ENCODE peak calls at places on chromosomes 16 and 17, in nine cellular contexts. One of them, this sample, is unnamed.

GRCh38 chr17:62109378-62109902 is 44.4 kb upstream of the MED13 start:
- DNase-seq in AG04450: peak
- DNase-seq in breast epithelium: no peak
- DNase-seq in MM.1S: peak
- DNase-seq in A549: peak
- DNase-seq in GM23338: peak
- DNase-seq in cardiac fibroblast: peak
- DNase-seq in fibroblast of the aortic adventitia: peak
- DNase-seq in cardiac muscle cell: peak
- DNase-seq in this sample: peak

GRCh38 chr17:36934759-36935630 is 2.3 kb upstream of the LHX1 start:
- DNase-seq in AG04450: no peak
- DNase-seq in breast epithelium: no peak
- DNase-seq in MM.1S: no peak
- DNase-seq in A549: peak
- DNase-seq in GM23338: peak
- DNase-seq in cardiac fibroblast: no peak
- DNase-seq in fibroblast of the aortic adventitia: no peak
- DNase-seq in cardiac muscle cell: peak
- DNase-seq in this sample: no peak

GRCh38 chr16:73521499-73521898 is 473.6 kb upstream of the ZFHX3 start:
- DNase-seq in AG04450: no peak
- DNase-seq in breast epithelium: no peak
- DNase-seq in MM.1S: no peak
- DNase-seq in A549: no peak
- DNase-seq in GM23338: no peak
- DNase-seq in cardiac fibroblast: no peak
- DNase-seq in fibroblast of the aortic adventitia: no peak
- DNase-seq in cardiac muscle cell: no peak
- DNase-seq in this sample: no peak

GRCh38 chr17:50903604-50904521 is 37.7 kb upstream of the TOB1 start:
- DNase-seq in AG04450: peak
- DNase-seq in breast epithelium: no peak
- DNase-seq in MM.1S: no peak
- DNase-seq in A549: no peak
- DNase-seq in GM23338: no peak
- DNase-seq in cardiac fibroblast: peak
- DNase-seq in fibroblast of the aortic adventitia: peak
- DNase-seq in cardiac muscle cell: peak
- DNase-seq in this sample: peak

GRCh38 chr16:86198201-86199118 is 299.5 kb downstream of the IRF8 start:
- DNase-seq in AG04450: no peak
- DNase-seq in breast epithelium: no peak
- DNase-seq in MM.1S: no peak
- DNase-seq in A549: no peak
- DNase-seq in GM23338: no peak
- DNase-seq in cardiac fibroblast: no peak
- DNase-seq in fibroblast of the aortic adventitia: no peak
- DNase-seq in cardiac muscle cell: no peak
- DNase-seq in this sample: no peak

GRCh38 chr17:5950871-5951270 is 119.3 kb upstream of the WSCD1 start:
- DNase-seq in AG04450: no peak
- DNase-seq in breast epithelium: no peak
- DNase-seq in MM.1S: no peak
- DNase-seq in A549: no peak
- DNase-seq in GM23338: no peak
- DNase-seq in cardiac fibroblast: no peak
- DNase-seq in fibroblast of the aortic adventitia: no peak
- DNase-seq in cardiac muscle cell: no peak
- DNase-seq in this sample: no peak

GRCh38 chr17:41298458-41299135 is 4.1 kb downstream of the KRTAP29-1 start:
- DNase-seq in AG04450: no peak
- DNase-seq in breast epithelium: no peak
- DNase-seq in MM.1S: no peak
- DNase-seq in A549: no peak
- DNase-seq in GM23338: peak
- DNase-seq in cardiac fibroblast: no peak
- DNase-seq in fibroblast of the aortic adventitia: no peak
- DNase-seq in cardiac muscle cell: no peak
- DNase-seq in this sample: no peak

GRCh38 chr17:76585649-76586593 is at the start of gene ST6GALNAC2:
- DNase-seq in AG04450: no peak
- DNase-seq in breast epithelium: peak
- DNase-seq in MM.1S: no peak
- DNase-seq in A549: peak
- DNase-seq in GM23338: peak
- DNase-seq in cardiac fibroblast: no peak
- DNase-seq in fibroblast of the aortic adventitia: no peak
- DNase-seq in cardiac muscle cell: no peak
- DNase-seq in this sample: peak

GRCh38 chr17:43468746-43469544 is 14.8 kb upstream of the DHX8 start:
- DNase-seq in AG04450: peak
- DNase-seq in breast epithelium: no peak
- DNase-seq in MM.1S: no peak
- DNase-seq in A549: no peak
- DNase-seq in GM23338: no peak
- DNase-seq in cardiac fibroblast: peak
- DNase-seq in fibroblast of the aortic adventitia: peak
- DNase-seq in cardiac muscle cell: peak
- DNase-seq in this sample: no peak

GRCh38 chr17:2024572-2025219 is 438 bp downstream of the RTN4RL1 start:
- DNase-seq in AG04450: no peak
- DNase-seq in breast epithelium: no peak
- DNase-seq in MM.1S: no peak
- DNase-seq in A549: no peak
- DNase-seq in GM23338: peak
- DNase-seq in cardiac fibroblast: peak
- DNase-seq in fibroblast of the aortic adventitia: no peak
- DNase-seq in cardiac muscle cell: no peak
- DNase-seq in this sample: no peak

GRCh38 chr16:70579648-70580630 is 56.3 kb downstream of the SF3B3 start:
- DNase-seq in AG04450: no peak
- DNase-seq in breast epithelium: peak
- DNase-seq in MM.1S: no peak
- DNase-seq in A549: no peak
- DNase-seq in GM23338: no peak
- DNase-seq in cardiac fibroblast: no peak
- DNase-seq in fibroblast of the aortic adventitia: no peak
- DNase-seq in cardiac muscle cell: no peak
- DNase-seq in this sample: no peak

GRCh38 chr17:8059131-8059530 is 20.3 kb downstream of the ALOX15B start:
- DNase-seq in AG04450: no peak
- DNase-seq in breast epithelium: no peak
- DNase-seq in MM.1S: no peak
- DNase-seq in A549: no peak
- DNase-seq in GM23338: no peak
- DNase-seq in cardiac fibroblast: no peak
- DNase-seq in fibroblast of the aortic adventitia: no peak
- DNase-seq in cardiac muscle cell: no peak
- DNase-seq in this sample: no peak

GRCh38 chr17:49438885-49439284 is 24.2 kb upstream of the PHB1 start:
- DNase-seq in AG04450: no peak
- DNase-seq in breast epithelium: no peak
- DNase-seq in MM.1S: no peak
- DNase-seq in A549: no peak
- DNase-seq in GM23338: peak
- DNase-seq in cardiac fibroblast: no peak
- DNase-seq in fibroblast of the aortic adventitia: no peak
- DNase-seq in cardiac muscle cell: peak
- DNase-seq in this sample: peak
- TF ChIP-seq CTCF in AG04450: no peak
- TF ChIP-seq CTCF in breast epithelium: no peak
- TF ChIP-seq CTCF in MM.1S: no peak
- TF ChIP-seq CTCF in A549: no peak
- TF ChIP-seq CTCF in GM23338: peak
- TF ChIP-seq CTCF in cardiac fibroblast: no peak
- TF ChIP-seq CTCF in fibroblast of the aortic adventitia: no peak
- TF ChIP-seq CTCF in cardiac muscle cell: no peak
- TF ChIP-seq CTCF in this sample: peak

GRCh38 chr16:2682209-2683021 is at the start of gene KCTD5:
- DNase-seq in AG04450: peak
- DNase-seq in breast epithelium: peak
- DNase-seq in MM.1S: peak
- DNase-seq in A549: peak
- DNase-seq in GM23338: peak
- DNase-seq in cardiac fibroblast: peak
- DNase-seq in fibroblast of the aortic adventitia: peak
- DNase-seq in cardiac muscle cell: peak
- DNase-seq in this sample: peak

GRCh38 chr16:2689968-2690830 is 7.9 kb downstream of the KCTD5 start:
- DNase-seq in AG04450: no peak
- DNase-seq in breast epithelium: no peak
- DNase-seq in MM.1S: no peak
- DNase-seq in A549: no peak
- DNase-seq in GM23338: no peak
- DNase-seq in cardiac fibroblast: no peak
- DNase-seq in fibroblast of the aortic adventitia: no peak
- DNase-seq in cardiac muscle cell: no peak
- DNase-seq in this sample: no peak

GRCh38 chr16:2687531-2688308 is 5.4 kb downstream of the KCTD5 start:
- DNase-seq in AG04450: no peak
- DNase-seq in breast epithelium: no peak
- DNase-seq in MM.1S: no peak
- DNase-seq in A549: no peak
- DNase-seq in GM23338: no peak
- DNase-seq in cardiac fibroblast: no peak
- DNase-seq in fibroblast of the aortic adventitia: no peak
- DNase-seq in cardiac muscle cell: no peak
- DNase-seq in this sample: no peak

GRCh38 chr16:2690852-2691251 is 8.5 kb downstream of the KCTD5 start:
- DNase-seq in AG04450: no peak
- DNase-seq in breast epithelium: no peak
- DNase-seq in MM.1S: no peak
- DNase-seq in A549: no peak
- DNase-seq in GM23338: no peak
- DNase-seq in cardiac fibroblast: no peak
- DNase-seq in fibroblast of the aortic adventitia: no peak
- DNase-seq in cardiac muscle cell: no peak
- DNase-seq in this sample: no peak

GRCh38 chr16:2686912-2687507 is 4.7 kb downstream of the KCTD5 start:
- DNase-seq in AG04450: no peak
- DNase-seq in breast epithelium: no peak
- DNase-seq in MM.1S: peak
- DNase-seq in A549: no peak
- DNase-seq in GM23338: no peak
- DNase-seq in cardiac fibroblast: no peak
- DNase-seq in fibroblast of the aortic adventitia: no peak
- DNase-seq in cardiac muscle cell: no peak
- DNase-seq in this sample: peak
- H3K4me3 ChIP-seq in AG04450: no peak
- H3K4me3 ChIP-seq in breast epithelium: no peak
- H3K4me3 ChIP-seq in MM.1S: peak
- H3K4me3 ChIP-seq in A549: no peak
- H3K4me3 ChIP-seq in GM23338: no peak
- H3K4me3 ChIP-seq in cardiac fibroblast: no peak
- H3K4me3 ChIP-seq in fibroblast of the aortic adventitia: no peak
- H3K4me3 ChIP-seq in cardiac muscle cell: no peak
- H3K4me3 ChIP-seq in this sample: peak

DNA sequence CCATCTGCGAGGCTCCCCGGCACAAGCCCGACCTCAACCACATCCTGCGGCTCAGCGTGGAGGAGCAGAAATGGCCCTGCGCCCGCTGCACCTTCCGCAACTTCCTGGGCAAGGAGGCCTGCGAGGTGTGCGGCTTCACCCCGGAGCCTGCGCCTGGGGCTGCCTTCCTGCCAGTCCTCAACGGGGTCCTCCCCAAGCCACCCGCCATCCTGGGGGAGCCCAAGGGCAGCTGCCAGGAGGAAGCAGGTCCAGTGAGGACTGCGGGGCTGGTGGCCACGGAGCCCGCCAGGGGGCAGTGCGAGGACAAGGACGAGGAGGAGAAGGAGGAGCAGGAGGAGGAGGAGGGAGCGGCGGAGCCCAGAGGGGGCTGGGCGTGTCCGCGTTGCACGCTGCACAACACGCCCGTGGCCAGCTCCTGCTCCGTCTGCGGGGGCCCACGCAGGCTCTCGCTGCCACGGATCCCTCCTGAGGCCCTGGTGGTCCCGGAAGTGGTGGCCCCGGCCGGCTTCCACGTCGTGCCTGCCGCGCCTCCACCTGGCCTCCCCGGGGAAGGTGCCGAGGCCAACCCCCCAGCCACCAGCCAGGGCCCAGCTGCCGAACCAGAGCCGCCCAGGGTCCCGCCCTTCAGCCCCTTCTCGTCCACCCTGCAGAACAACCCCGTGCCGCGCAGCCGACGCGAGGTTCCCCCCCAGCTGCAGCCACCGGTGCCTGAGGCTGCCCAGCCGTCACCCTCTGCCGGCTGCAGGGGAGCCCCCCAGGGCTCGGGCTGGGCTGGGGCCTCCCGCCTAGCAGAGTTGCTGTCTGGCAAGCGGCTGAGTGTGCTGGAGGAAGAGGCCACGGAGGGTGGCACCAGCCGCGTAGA is 13.1 kb upstream of the PRR35 start:
- DNase-seq in AG04450: no peak
- DNase-seq in breast epithelium: peak
- DNase-seq in MM.1S: no peak
- DNase-seq in A549: no peak
- DNase-seq in GM23338: peak
- DNase-seq in cardiac fibroblast: peak
- DNase-seq in fibroblast of the aortic adventitia: peak
- DNase-seq in cardiac muscle cell: peak
- DNase-seq in this sample: no peak
- TF ChIP-seq CTCF in AG04450: peak
- TF ChIP-seq CTCF in breast epithelium: peak
- TF ChIP-seq CTCF in MM.1S: no peak
- TF ChIP-seq CTCF in A549: peak
- TF ChIP-seq CTCF in GM23338: peak
- TF ChIP-seq CTCF in cardiac fibroblast: peak
- TF ChIP-seq CTCF in fibroblast of the aortic adventitia: peak
- TF ChIP-seq CTCF in cardiac muscle cell: peak
- TF ChIP-seq CTCF in this sample: no peak

GRCh38 chr16:12675852-12676251 is 127.8 kb downstream of the CPPED1 start:
- DNase-seq in AG04450: no peak
- DNase-seq in breast epithelium: no peak
- DNase-seq in MM.1S: no peak
- DNase-seq in A549: peak
- DNase-seq in GM23338: no peak
- DNase-seq in cardiac fibroblast: peak
- DNase-seq in fibroblast of the aortic adventitia: peak
- DNase-seq in cardiac muscle cell: peak
- DNase-seq in this sample: peak

GRCh38 chr16:12674524-12674923 is 129.2 kb downstream of the CPPED1 start:
- DNase-seq in AG04450: no peak
- DNase-seq in breast epithelium: no peak
- DNase-seq in MM.1S: no peak
- DNase-seq in A549: no peak
- DNase-seq in GM23338: no peak
- DNase-seq in cardiac fibroblast: no peak
- DNase-seq in fibroblast of the aortic adventitia: no peak
- DNase-seq in cardiac muscle cell: no peak
- DNase-seq in this sample: no peak

GRCh38 chr16:12678983-12679382 is 124.7 kb downstream of the CPPED1 start:
- DNase-seq in AG04450: no peak
- DNase-seq in breast epithelium: no peak
- DNase-seq in MM.1S: no peak
- DNase-seq in A549: no peak
- DNase-seq in GM23338: no peak
- DNase-seq in cardiac fibroblast: no peak
- DNase-seq in fibroblast of the aortic adventitia: no peak
- DNase-seq in cardiac muscle cell: no peak
- DNase-seq in this sample: no peak

GRCh38 chr16:12679660-12680272 is 123.9 kb downstream of the CPPED1 start:
- DNase-seq in AG04450: no peak
- DNase-seq in breast epithelium: no peak
- DNase-seq in MM.1S: no peak
- DNase-seq in A549: no peak
- DNase-seq in GM23338: peak
- DNase-seq in cardiac fibroblast: peak
- DNase-seq in fibroblast of the aortic adventitia: peak
- DNase-seq in cardiac muscle cell: no peak
- DNase-seq in this sample: no peak

GRCh38 chr16:12677472-12677871 is 126.2 kb downstream of the CPPED1 start:
- DNase-seq in AG04450: no peak
- DNase-seq in breast epithelium: no peak
- DNase-seq in MM.1S: no peak
- DNase-seq in A549: no peak
- DNase-seq in GM23338: no peak
- DNase-seq in cardiac fibroblast: no peak
- DNase-seq in fibroblast of the aortic adventitia: no peak
- DNase-seq in cardiac muscle cell: no peak
- DNase-seq in this sample: peak
- H3K4me3 ChIP-seq in AG04450: no peak
- H3K4me3 ChIP-seq in breast epithelium: no peak
- H3K4me3 ChIP-seq in MM.1S: no peak
- H3K4me3 ChIP-seq in A549: no peak
- H3K4me3 ChIP-seq in GM23338: no peak
- H3K4me3 ChIP-seq in cardiac fibroblast: no peak
- H3K4me3 ChIP-seq in fibroblast of the aortic adventitia: no peak
- H3K4me3 ChIP-seq in cardiac muscle cell: no peak
- H3K4me3 ChIP-seq in this sample: no peak